ENCODE peak calls at places on chromosomes 16 and 17, in eight cellular contexts. L, C, U, F, Z, X, J and I are unnamed samples.

GRCh38 chr16:339680-340079 is 12.8 kb downstream of the AXIN1 start:
- DNase-seq in X (no peak), Z (no peak), F (no peak), C (no peak), L (no peak), U (no peak), J (no peak), I (no peak)

GRCh38 chr17:53630115-53630514 is 192.6 kb upstream of the KIF2B start:
- DNase-seq in C (no peak), F (no peak), J (no peak), Z (no peak), L (no peak), U (no peak), X (no peak), I (no peak)

GRCh38 chr16:89289428-89290395 is 72.2 kb downstream of the ZNF778 start:
- DNase-seq in J (no peak), X (peak; percentile 52), C (peak; percentile 76), L (peak; percentile 80), Z (peak; percentile 58), U (peak; percentile 83), F (peak; percentile 47), I (peak; percentile 83)

GRCh38 chr16:3479654-3480216 is 15.6 kb downstream of the C16orf90 start:
- DNase-seq in Z (no peak), J (no peak), U (no peak), L (no peak), F (no peak), X (no peak), C (no peak), I (no peak)

GRCh38 chr16:84179612-84180320 is 7.1 kb downstream of the TAF1C start:
- DNase-seq in L (no peak), U (no peak), X (no peak), Z (no peak), J (no peak), F (no peak), C (no peak), I (no peak)

GRCh38 chr17:36722121-36722902 is 120.9 kb downstream of the MRM1 start:
- DNase-seq in F (peak; percentile 9), X (no peak), C (peak; percentile 38), Z (peak; percentile 16), U (peak; percentile 54), L (peak; percentile 67), J (peak; percentile 32), I (peak; percentile 65)

GRCh38 chr17:37708616-37709212 is 36.1 kb downstream of the HNF1B start:
- DNase-seq in Z (peak; percentile 67), F (no peak), L (peak; percentile 59), U (peak; percentile 74), C (no peak), X (no peak), J (no peak), I (no peak)

GRCh38 chr17:68398731-68399637 is 58.3 kb downstream of the WIPI1 start:
- DNase-seq in Z (peak; percentile 36), L (peak; percentile 71), J (peak; percentile 74), F (peak; percentile 59), X (peak; percentile 73), C (peak; percentile 40), U (peak; percentile 60), I (peak; percentile 64)

GRCh38 chr16:86988920-86989715 is 328.1 kb downstream of the C16orf95 start:
- DNase-seq in X (no peak), U (no peak), F (no peak), L (no peak), C (no peak), Z (no peak), J (no peak), I (no peak)

GRCh38 chr16:88978608-88979346 is 1.8 kb upstream of the CBFA2T3 start:
- DNase-seq in X (no peak), U (no peak), J (no peak), Z (no peak), L (no peak), C (no peak), F (no peak), I (no peak)

GRCh38 chr17:31274252-31274651 is 22.8 kb downstream of the OMG start:
- DNase-seq in Z (no peak), C (peak; percentile 3), L (no peak), X (no peak), F (peak; percentile 46), J (no peak), U (no peak), I (no peak)

GRCh38 chr16:3578121-3578520 is 918 bp upstream of the NLRC3 start:
- DNase-seq in U (no peak), F (no peak), C (no peak), X (no peak), L (no peak), J (no peak), Z (no peak), I (no peak)

GRCh38 chr16:3148256-3149192 is 13.7 kb downstream of the ZNF213 start:
- DNase-seq in F (no peak), X (peak; percentile 30), J (no peak), Z (no peak), C (no peak), U (no peak), L (no peak), I (no peak)

GRCh38 chr16:24036614-24037013 is 200.8 kb downstream of the PRKCB start:
- DNase-seq in X (no peak), J (peak; percentile 15), F (peak; percentile 19), C (peak; percentile 88), U (peak; percentile 28), L (no peak), Z (peak; percentile 4), I (no peak)

GRCh38 chr17:75224983-75225382 is 19.5 kb downstream of the NUP85 start:
- DNase-seq in J (no peak), X (no peak), C (no peak), U (no peak), Z (no peak), F (no peak), L (no peak), I (no peak)
- H3K36me3 ChIP-seq in J (no peaks in the 10 kb centered on the region), X (peaks cover 9% of the 10 kb centered on the region), C (peaks cover 64% of the 10 kb centered on the region), U (peaks cover 96% of the 10 kb centered on the region), Z (peaks cover 34% of the 10 kb centered on the region), F (peaks cover 5% of the 10 kb centered on the region), L (peaks cover 14% of the 10 kb centered on the region), I (no peaks in the 10 kb centered on the region)

GRCh38 chr16:85522517-85522841 is 90.6 kb upstream of the GSE1 start:
- DNase-seq in U (no peak), L (no peak), Z (no peak), J (no peak), X (no peak), F (no peak), C (no peak), I (no peak)

GRCh38 chr16:85524365-85524629 is 88.8 kb upstream of the GSE1 start:
- DNase-seq in U (no peak), X (no peak), F (no peak), C (no peak), L (no peak), J (no peak), Z (no peak), I (no peak)

GRCh38 chr16:85524630-85525463 is 88.3 kb upstream of the GSE1 start:
- DNase-seq in J (no peak), C (peak; percentile 58), Z (no peak), U (peak; percentile 53), X (peak; percentile 92), L (peak; percentile 91), F (no peak), I (no peak)

GRCh38 chr16:85522842-85523601 is 90.1 kb upstream of the GSE1 start:
- DNase-seq in Z (no peak), J (peak; percentile 45), F (peak; percentile 37), C (peak; percentile 82), X (peak; percentile 43), L (peak; percentile 58), U (peak; percentile 75), I (no peak)

GRCh38 chr16:85523602-85524364 is 89.3 kb upstream of the GSE1 start:
- DNase-seq in X (peak; percentile 74), L (peak; percentile 85), U (peak; percentile 74), F (no peak), J (no peak), Z (peak; percentile 48), C (peak; percentile 52), I (no peak)
- H3K27ac ChIP-seq in X (peak overlapping the region; percentile 89), L (peak overlapping the region; percentile 76), U (peak overlapping the region; percentile 37), F (peak overlapping the region; percentile 49), J (no peak overlapping the region), Z (peak overlapping the region; percentile 41), C (peak overlapping the region; percentile 70), I (no peak overlapping the region)

DNA sequence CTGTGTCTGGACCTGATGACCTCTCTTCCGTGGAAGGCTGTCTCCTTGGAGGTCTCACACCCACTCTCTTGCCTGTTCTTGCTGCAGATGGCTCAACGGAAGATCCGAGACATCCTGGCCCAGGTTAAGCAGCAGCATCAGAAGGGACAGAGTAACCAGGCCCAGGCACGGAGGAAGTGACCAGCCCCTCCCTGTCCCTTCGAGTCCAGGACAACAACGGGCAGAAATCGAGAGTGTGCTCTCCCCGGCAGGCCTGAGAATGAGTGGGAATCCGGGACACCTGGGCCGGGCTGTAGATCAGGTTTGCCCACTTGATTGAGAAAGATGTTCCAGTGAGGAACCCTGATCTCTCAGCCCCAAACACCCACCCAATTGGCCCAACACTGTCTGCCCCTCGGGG is 52.1 kb downstream of the IGF2BP1 start:
- DNase-seq in L (no peak), F (no peak), X (no peak), U (no peak), C (no peak), Z (no peak), J (no peak), I (no peak)
- H3K36me3 ChIP-seq in L (no peaks in the 10 kb centered on the region), F (no peaks in the 10 kb centered on the region), X (peaks cover 29% of the 10 kb centered on the region), U (no peaks in the 10 kb centered on the region), C (peaks cover 100% of the 10 kb centered on the region), Z (no peaks in the 10 kb centered on the region), J (no peaks in the 10 kb centered on the region), I (no peaks in the 10 kb centered on the region)

GRCh38 chr16:58462499-58462996 is 37.4 kb upstream of the NDRG4 start:
- DNase-seq in U (no peak), X (no peak), F (no peak), J (no peak), L (no peak), Z (no peak), C (no peak), I (no peak)
- H3K27ac ChIP-seq in U (no peak overlapping the region), X (no peak overlapping the region), F (no peak overlapping the region), J (peak overlapping the region; percentile 62), L (no peak overlapping the region), Z (no peak overlapping the region), C (no peak overlapping the region), I (peak overlapping the region; percentile 85)

GRCh38 chr16:1378087-1378803 is 26.5 kb downstream of the GNPTG start:
- DNase-seq in Z (no peak), F (no peak), X (no peak), C (peak; percentile 37), J (no peak), U (no peak), L (no peak), I (no peak)

GRCh38 chr16:1379054-1379862 is 27.5 kb downstream of the GNPTG start:
- DNase-seq in F (peak; percentile 55), L (peak; percentile 84), X (peak; percentile 74), Z (peak; percentile 75), J (peak; percentile 58), U (peak; percentile 76), C (peak; percentile 75), I (peak; percentile 98)

GRCh38 chr16:1380195-1380594 is 28.5 kb downstream of the GNPTG start:
- DNase-seq in J (no peak), Z (no peak), U (no peak), L (no peak), F (no peak), C (no peak), X (no peak), I (no peak)

GRCh38 chr16:1378804-1379053 is 27.0 kb downstream of the GNPTG start:
- DNase-seq in U (no peak), F (no peak), J (no peak), Z (no peak), L (no peak), X (no peak), C (no peak), I (no peak)

DNA sequence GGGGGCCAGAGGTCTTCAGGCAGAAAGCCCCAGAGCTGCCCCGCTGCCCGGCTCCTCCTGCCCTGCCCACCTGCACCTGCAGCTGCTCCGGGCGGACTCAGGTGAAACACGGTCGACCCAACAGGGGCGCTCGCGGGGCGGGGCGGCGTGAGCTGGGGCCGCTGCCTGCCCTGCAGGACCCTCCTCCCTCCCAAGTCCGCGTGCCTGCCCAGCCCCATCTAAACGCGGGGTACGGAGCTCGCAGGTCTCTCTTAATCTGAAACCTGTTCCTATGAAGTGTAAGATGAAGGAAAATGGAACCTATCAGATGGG is 28.1 kb downstream of the GNPTG start:
- DNase-seq in Z (peak; percentile 25), U (no peak), L (no peak), C (no peak), J (no peak), F (no peak), X (no peak), I (no peak)
- H3K36me3 ChIP-seq in Z (peaks cover 4% of the 10 kb centered on the region), U (peaks cover 70% of the 10 kb centered on the region), L (peaks cover 14% of the 10 kb centered on the region), C (peaks cover 4% of the 10 kb centered on the region), J (no peaks in the 10 kb centered on the region), F (no peaks in the 10 kb centered on the region), X (no peaks in the 10 kb centered on the region), I (peaks cover 8% of the 10 kb centered on the region)